ENCODE peak calls at places on chromosome 10, in nine cellular contexts. R is T-helper 1 cell; P is brain microvascular endothelial cell; D is activated gamma-delta T cell treated with anti-CD3 and anti-CD28 coated beads, Interleukin-2, amount 50 U/mL, for 16 hours; T is GM03348; G is astrocyte of the hippocampus; Z is cardiac fibroblast; I is NCI-H460; C is anterior cingulate cortex. S is an unnamed sample.

GRCh38 chr10:114544045-114544659 is 113.9 kb downstream of the ABLIM1 start:
- DNase-seq in R (peak; percentile 39), P (no peak), D (peak; percentile 46), T (no peak), G (no peak), Z (no peak), I (no peak), C (no peak), S (no peak)

GRCh38 chr10:70750156-70750703 is 34.9 kb downstream of the TBATA start:
- DNase-seq in R (no peak), P (no peak), D (no peak), T (no peak), G (no peak), Z (no peak), I (no peak), C (no peak), S (no peak)

GRCh38 chr10:112954974-112955735 is 5.1 kb downstream of the TCF7L2 start:
- DNase-seq in R (no peak), P (no peak), D (no peak), T (no peak), G (peak; percentile 56), Z (no peak), I (no peak), C (no peak), S (no peak)

GRCh38 chr10:10792681-10793080 is 225.0 kb upstream of the CELF2 start:
- DNase-seq in R (no peak), P (peak; percentile 91), D (no peak), T (peak; percentile 71), G (peak; percentile 96), Z (peak; percentile 95), I (peak; percentile 12), C (no peak), S (no peak)

GRCh38 chr10:90167174-90168064 is 466.0 kb downstream of the KIF20B start:
- DNase-seq in R (no peak), P (peak; percentile 50), D (no peak), T (no peak), G (no peak), Z (peak; percentile 83), I (no peak), C (no peak), S (peak; percentile 36)

GRCh38 chr10:112883853-112884502 is 66.1 kb upstream of the TCF7L2 start:
- DNase-seq in R (no peak), P (no peak), D (no peak), T (no peak), G (no peak), Z (no peak), I (no peak), C (no peak), S (no peak)

GRCh38 chr10:112913255-112913654 is 36.8 kb upstream of the TCF7L2 start:
- DNase-seq in R (no peak), P (no peak), D (no peak), T (no peak), G (no peak), Z (no peak), I (no peak), C (no peak), S (no peak)

GRCh38 chr10:80468806-80469421 is 14.8 kb downstream of the TSPAN14 start:
- DNase-seq in R (no peak), P (no peak), D (no peak), T (no peak), G (no peak), Z (no peak), I (no peak), C (no peak), S (no peak)

GRCh38 chr10:71330789-71331404 is 11.8 kb downstream of the SLC29A3 start:
- DNase-seq in R (no peak), P (no peak), D (no peak), T (no peak), G (no peak), Z (no peak), I (no peak), C (no peak), S (no peak)

GRCh38 chr10:17062009-17062408 is 67.6 kb downstream of the CUBN start:
- DNase-seq in R (no peak), P (no peak), D (no peak), T (peak; percentile 36), G (peak; percentile 85), Z (peak; percentile 90), I (no peak), C (no peak), S (no peak)

GRCh38 chr10:78953124-78954008 is 115.4 kb upstream of the ZMIZ1 start:
- DNase-seq in R (no peak), P (no peak), D (no peak), T (peak; percentile 88), G (no peak), Z (peak; percentile 59), I (no peak), C (no peak), S (no peak)

GRCh38 chr10:114432704-114433103 is 28.4 kb upstream of the AFAP1L2 start:
- DNase-seq in R (no peak), P (no peak), D (no peak), T (no peak), G (no peak), Z (no peak), I (no peak), C (no peak), S (no peak)

GRCh38 chr10:95430231-95430951 is 130.8 kb downstream of the SORBS1 start:
- DNase-seq in R (no peak), P (peak; percentile 14), D (peak; percentile 22), T (peak; percentile 85), G (peak; percentile 82), Z (peak; percentile 66), I (peak; percentile 56), C (no peak), S (peak; percentile 17)

GRCh38 chr10:62528441-62528840 is 154.3 kb downstream of the ZNF365 start:
- DNase-seq in R (no peak), P (no peak), D (no peak), T (no peak), G (no peak), Z (no peak), I (no peak), C (no peak), S (no peak)

GRCh38 chr10:33211123-33211878 is 123.2 kb downstream of the NRP1 start:
- DNase-seq in R (no peak), P (peak; percentile 77), D (no peak), T (peak; percentile 88), G (peak; percentile 79), Z (peak; percentile 90), I (no peak), C (no peak), S (peak; percentile 61)

GRCh38 chr10:84613336-84614021 is 285.1 kb downstream of the CCSER2 start:
- DNase-seq in R (no peak), P (peak; percentile 48), D (no peak), T (peak; percentile 37), G (peak; percentile 74), Z (peak; percentile 34), I (peak; percentile 52), C (peak; percentile 2), S (no peak)

GRCh38 chr10:102988404-102989314 is 70.6 kb downstream of the CNNM2 start:
- DNase-seq in R (no peak), P (peak; percentile 40), D (no peak), T (no peak), G (peak; percentile 9), Z (peak; percentile 28), I (no peak), C (no peak), S (peak; percentile 11)

GRCh38 chr10:123135415-123136141 is at the start of gene HMX3:
- DNase-seq in R (no peak), P (no peak), D (no peak), T (peak; percentile 45), G (no peak), Z (peak; percentile 51), I (peak; percentile 63), C (no peak), S (no peak)

GRCh38 chr10:44981172-44982113 is 2.8 kb upstream of the DEPP1 start:
- DNase-seq in R (no peak), P (peak; percentile 87), D (no peak), T (peak; percentile 88), G (peak; percentile 89), Z (peak; percentile 93), I (peak; percentile 73), C (no peak), S (no peak)

GRCh38 chr10:62183442-62183841 is 85.2 kb downstream of the RTKN2 start:
- DNase-seq in R (peak; percentile 32), P (no peak), D (peak; percentile 40), T (no peak), G (no peak), Z (no peak), I (no peak), C (no peak), S (no peak)

GRCh38 chr10:129932996-129933395 is 31.1 kb downstream of the EBF3 start:
- DNase-seq in R (no peak), P (no peak), D (no peak), T (no peak), G (no peak), Z (no peak), I (no peak), C (no peak), S (no peak)

GRCh38 chr10:20995123-20995978 is 98.2 kb upstream of the NEBL start:
- DNase-seq in R (no peak), P (no peak), D (no peak), T (no peak), G (peak; percentile 56), Z (no peak), I (no peak), C (peak; percentile 4), S (no peak)

GRCh38 chr10:43731486-43731885 is 82.8 kb upstream of the ZNF32 start:
- DNase-seq in R (no peak), P (no peak), D (no peak), T (no peak), G (no peak), Z (no peak), I (no peak), C (no peak), S (no peak)

GRCh38 chr10:113704637-113705343 is 25.1 kb downstream of the CASP7 start:
- DNase-seq in R (no peak), P (peak; percentile 18), D (no peak), T (peak; percentile 61), G (peak; percentile 65), Z (peak; percentile 68), I (peak; percentile 45), C (no peak), S (no peak)